ENCODE peak calls at places on chromosomes 2 and 18, in six cellular contexts. M is right atrium auricular region, C is neural progenitor cell, N is heart left ventricle, H is foreskin fibroblast, A is sigmoid colon. R is an unnamed sample.
A peak's percentile ranks its signal among the peaks of the same experiment; 100 is the strongest.

GRCh38 chr2:186135697-186136096 is 350.4 kb upstream of the ZC3H15 start:
- DNase-seq in C (no peak), M (no peak), A (no peak), H (no peak), N (no peak), R (peak; percentile 25)

GRCh38 chr18:31420032-31420431 is 27.5 kb upstream of the DSG3 start:
- DNase-seq in N (no peak), A (no peak), M (no peak), C (no peak), H (no peak), R (no peak)

GRCh38 chr2:61660511-61661388 is 122.6 kb upstream of the XPO1 start:
- DNase-seq in H (no peak), N (peak; percentile 31), M (peak; percentile 65), C (peak; percentile 17), A (no peak), R (no peak)

GRCh38 chr2:216636570-216637450 is 3.6 kb downstream of the IGFBP2 start:
- DNase-seq in N (no peak), C (peak; percentile 91), M (no peak), H (peak; percentile 54), A (no peak), R (no peak)

GRCh38 chr2:60213865-60214657 is 339.4 kb downstream of the BCL11A start:
- DNase-seq in H (no peak), A (no peak), N (peak; percentile 13), M (no peak), C (peak; percentile 56), R (no peak)

GRCh38 chr18:60892441-60892840 is 440.8 kb upstream of the CDH20 start:
- DNase-seq in N (no peak), A (no peak), C (no peak), H (no peak), M (no peak), R (no peak)

GRCh38 chr2:23480991-23481797 is 96.2 kb downstream of the KLHL29 start:
- DNase-seq in H (peak; percentile 48), M (no peak), C (no peak), A (no peak), N (no peak), R (peak; percentile 24)

GRCh38 chr2:85851253-85851955 is 37.4 kb downstream of the ST3GAL5 start:
- DNase-seq in N (no peak), C (no peak), A (peak; percentile 87), H (peak; percentile 28), M (peak; percentile 59), R (no peak)

GRCh38 chr18:48902856-48903601 is 47.7 kb downstream of the SMAD7 start:
- DNase-seq in N (peak; percentile 69), H (no peak), A (peak; percentile 70), C (no peak), M (peak; percentile 87), R (no peak)

GRCh38 chr2:219001577-219002394 is 8.6 kb upstream of the CRYBA2 start:
- DNase-seq in H (no peak), M (no peak), N (no peak), C (peak; percentile 39), A (no peak), R (no peak)

GRCh38 chr2:70678576-70679143 is 89.3 kb downstream of the ADD2 start:
- DNase-seq in C (no peak), N (no peak), H (no peak), M (no peak), A (peak; percentile 51), R (no peak)

GRCh38 chr18:9918016-9918680 is 4.3 kb downstream of the VAPA start:
- DNase-seq in C (no peak), H (no peak), N (no peak), M (no peak), A (no peak), R (no peak)

GRCh38 chr2:157329524-157329923 is 3.9 kb upstream of the ERMN start:
- DNase-seq in H (no peak), M (no peak), C (no peak), N (no peak), A (no peak), R (no peak)

GRCh38 chr2:102114851-102115497 is 27.6 kb upstream of the IL1R1 start:
- DNase-seq in C (no peak), N (no peak), H (no peak), M (no peak), A (no peak), R (no peak)

GRCh38 chr2:232354069-232354468 is 24.5 kb upstream of the ALPP start:
- DNase-seq in A (peak; percentile 36), C (no peak), H (no peak), M (no peak), N (no peak), R (no peak)

GRCh38 chr18:45547910-45548309 is 67.4 kb upstream of the SLC14A2 start:
- DNase-seq in N (no peak), M (no peak), H (no peak), A (no peak), C (no peak), R (no peak)

GRCh38 chr2:24919100-24919976 is 699 bp downstream of the ADCY3 start:
- DNase-seq in C (no peak), A (no peak), N (no peak), H (no peak), M (no peak), R (no peak)

GRCh38 chr2:641501-642430 is 35.4 kb downstream of the TMEM18 start:
- DNase-seq in N (no peak), C (no peak), M (peak; percentile 28), A (peak; percentile 38), H (no peak), R (no peak)

GRCh38 chr2:181268174-181268867 is 188.9 kb upstream of the ITGA4 start:
- DNase-seq in N (no peak), C (no peak), M (no peak), A (no peak), H (no peak), R (no peak)

GRCh38 chr2:222448806-222449205 is 24.5 kb downstream of the SGPP2 start:
- DNase-seq in H (peak; percentile 70), C (no peak), M (no peak), A (peak; percentile 81), N (peak; percentile 37), R (no peak)

GRCh38 chr2:134193006-134193405 is 60.9 kb upstream of the MGAT5 start:
- DNase-seq in N (no peak), M (no peak), H (peak; percentile 66), A (no peak), C (no peak), R (no peak)

GRCh38 chr2:56297671-56298070 is 113.9 kb downstream of the CCDC85A start:
- DNase-seq in C (no peak), M (no peak), H (no peak), A (no peak), N (no peak), R (no peak)

GRCh38 chr18:59052965-59053960 is 86.4 kb upstream of the SEC11C start:
- DNase-seq in C (no peak), A (no peak), H (no peak), M (no peak), N (no peak), R (peak; percentile 92)

GRCh38 chr18:59056706-59057492 is 82.8 kb upstream of the SEC11C start:
- DNase-seq in M (peak; percentile 72), A (peak; percentile 72), C (peak; percentile 85), N (peak; percentile 80), H (peak; percentile 54), R (no peak)

GRCh38 chr18:59054892-59055291 is 84.8 kb upstream of the SEC11C start:
- DNase-seq in M (no peak), A (peak; percentile 72), N (no peak), H (no peak), C (no peak), R (peak; percentile 46)

GRCh38 chr18:59057493-59057795 is 82.2 kb upstream of the SEC11C start:
- DNase-seq in A (no peak), N (no peak), H (no peak), M (no peak), C (no peak), R (no peak)

GRCh38 chr18:59055345-59056032 is 84.2 kb upstream of the SEC11C start:
- DNase-seq in N (no peak), A (no peak), C (peak; percentile 67), M (no peak), H (peak; percentile 5), R (no peak)
- TF ChIP-seq CTCF in N (no peak), A (no peak), C (peak; percentile 60), M (peak; percentile 30), H (peak; percentile 5), R (no peak)

DNA sequence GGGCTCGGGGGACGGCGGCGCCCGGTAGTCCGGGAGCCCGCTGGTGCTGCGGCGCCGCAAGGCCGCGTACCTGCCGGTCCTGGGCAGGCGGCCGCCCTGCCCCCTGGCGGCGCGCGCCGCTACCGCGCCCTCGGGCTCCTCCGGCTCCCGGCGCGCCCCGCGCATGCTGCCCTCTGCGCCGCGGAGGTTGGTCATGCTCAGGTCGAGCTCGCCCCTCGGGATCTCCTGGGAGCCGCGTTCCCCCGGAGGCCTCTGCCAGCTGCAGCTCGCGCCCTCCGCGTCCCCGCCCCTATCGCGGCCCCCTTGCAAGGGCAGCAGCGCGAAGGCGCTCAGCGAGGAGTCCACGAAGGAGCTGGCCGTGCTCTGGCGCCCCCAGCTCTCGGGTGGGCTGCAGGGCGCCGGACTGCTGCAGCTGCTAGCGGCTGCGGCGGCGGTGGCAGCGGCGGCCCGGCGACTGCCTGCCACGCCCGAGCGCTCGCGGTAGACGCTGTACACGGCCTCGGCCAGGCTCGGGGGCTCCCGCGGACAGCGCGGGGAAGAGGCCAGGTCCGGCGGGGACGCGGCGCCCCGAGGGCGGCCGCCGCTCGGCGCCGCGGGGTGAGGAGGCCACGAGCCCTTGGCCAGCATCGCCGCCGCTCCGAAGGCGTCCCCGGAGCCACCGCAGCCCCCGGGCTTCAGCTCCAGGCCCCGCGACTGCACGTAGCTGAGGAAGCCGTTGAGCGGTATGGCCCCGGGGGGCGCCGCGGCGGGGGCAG is 4.5 kb downstream of the TMEM200C start:
- DNase-seq in N (peak; percentile 27), C (peak; percentile 84), M (no peak), H (no peak), A (no peak), R (no peak)
- H3K4me3 ChIP-seq in N (peak overlapping the region; percentile 59), C (peak overlapping the region; percentile 61), M (peak overlapping the region; percentile 57), H (no peak overlapping the region), A (peak overlapping the region; percentile 39), R (no peak overlapping the region)

DNA sequence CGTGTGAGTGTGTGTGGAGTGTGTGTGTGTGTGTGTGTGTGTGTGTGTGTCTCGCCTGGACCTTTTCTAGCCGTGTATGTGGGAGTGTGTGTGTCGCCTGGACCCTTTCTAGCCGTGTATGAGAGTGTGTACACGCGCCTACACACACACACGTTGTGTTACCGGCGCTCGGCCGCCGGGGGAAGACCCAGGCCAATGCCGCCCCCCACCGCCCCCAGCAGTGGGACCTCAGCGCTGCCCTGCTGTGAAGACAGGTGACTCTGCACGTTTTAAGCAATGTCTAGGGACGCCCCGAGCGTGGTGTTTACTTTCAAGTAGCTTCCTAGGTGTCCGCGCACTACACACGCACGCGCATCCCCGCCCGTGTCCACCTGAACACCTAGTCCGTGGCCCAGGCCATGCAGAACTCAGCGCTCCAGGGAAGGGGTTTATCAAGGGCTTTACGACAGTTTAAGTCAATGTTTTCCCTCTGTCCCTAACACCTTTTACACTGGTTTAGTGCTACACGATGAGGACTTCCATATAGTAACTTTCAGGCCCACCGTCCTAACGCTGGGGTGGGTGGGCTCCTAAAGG is 1.2 kb upstream of the BCL2 start:
- DNase-seq in A (peak; percentile 81), M (no peak), C (peak; percentile 42), H (no peak), N (peak; percentile 43), R (no peak)
- TF ChIP-seq CTCF in A (no peak), M (no peak), C (peak; percentile 1), H (no peak), N (no peak), R (no peak)

GRCh38 chr2:226184540-226184939 is 615.1 kb downstream of the IRS1 start:
- DNase-seq in N (no peak), A (no peak), H (no peak), C (no peak), M (no peak), R (no peak)
- H3K4me3 ChIP-seq in N (no peak overlapping the region), A (no peak overlapping the region), H (peak overlapping the region; percentile 0), C (no peak overlapping the region), M (no peak overlapping the region), R (no peak overlapping the region)

GRCh38 chr2:224449212-224450147 is 47.6 kb upstream of the FAM124B start:
- DNase-seq in H (no peak), N (no peak), C (no peak), M (no peak), A (no peak), R (no peak)
- TF ChIP-seq CTCF in H (peak; percentile 69), N (peak; percentile 34), C (peak; percentile 67), M (peak; percentile 58), A (no peak), R (peak; percentile 65)

R was measured in AG09309.